ENCODE peak calls at places on chromosome 16, in ten cellular contexts. X, Q, H, D, T, Y, V, K, G and U are unnamed samples.
A peak's percentile ranks its signal among the peaks of the same experiment; 100 is the strongest.

GRCh38 chr16:52743702-52744101 is 196.8 kb upstream of the TOX3 start:
- DNase-seq in X (no peak), Q (no peak), H (no peak), D (no peak), T (no peak), Y (no peak), V (no peak), K (no peak), G (no peak), U (no peak)

GRCh38 chr16:87947356-87948118 is 3.7 kb upstream of the BANP start:
- DNase-seq in X (no peak), Q (no peak), H (no peak), D (no peak), T (no peak), Y (no peak), V (no peak), K (no peak), G (no peak), U (no peak)

GRCh38 chr16:4157376-4157825 is 41.2 kb upstream of the ADCY9 start:
- DNase-seq in X (no peak), Q (no peak), H (no peak), D (no peak), T (no peak), Y (no peak), V (no peak), K (no peak), G (no peak), U (no peak)

GRCh38 chr16:3175157-3176153 is 12.5 kb upstream of the OR1F1 start:
- DNase-seq in X (no peak), Q (no peak), H (peak; percentile 45), D (peak; percentile 87), T (peak; percentile 51), Y (peak; percentile 40), V (peak; percentile 80), K (no peak), G (no peak), U (peak; percentile 41)

GRCh38 chr16:31215287-31216115 is 1.4 kb downstream of the PYDC1 start:
- DNase-seq in X (no peak), Q (no peak), H (no peak), D (peak; percentile 51), T (peak; percentile 87), Y (peak; percentile 76), V (peak; percentile 63), K (no peak), G (peak; percentile 64), U (peak; percentile 69)

GRCh38 chr16:22887445-22887844 is 73.5 kb downstream of the HS3ST2 start:
- DNase-seq in X (no peak), Q (no peak), H (no peak), D (no peak), T (no peak), Y (no peak), V (no peak), K (no peak), G (no peak), U (no peak)

GRCh38 chr16:57066625-57067024 is 25.8 kb upstream of the CPNE2 start:
- DNase-seq in X (no peak), Q (no peak), H (no peak), D (no peak), T (no peak), Y (no peak), V (no peak), K (no peak), G (no peak), U (no peak)

GRCh38 chr16:11901091-11901490 is 14.7 kb downstream of the GSPT1 start:
- DNase-seq in X (no peak), Q (no peak), H (no peak), D (peak; percentile 15), T (no peak), Y (no peak), V (no peak), K (no peak), G (no peak), U (no peak)

GRCh38 chr16:19737306-19737975 is 19.4 kb downstream of the IQCK start:
- DNase-seq in X (no peak), Q (no peak), H (no peak), D (no peak), T (no peak), Y (no peak), V (no peak), K (no peak), G (no peak), U (no peak)

GRCh38 chr16:28981517-28981916 is 3.3 kb upstream of the LAT start:
- DNase-seq in X (no peak), Q (no peak), H (peak; percentile 37), D (peak; percentile 29), T (no peak), Y (peak; percentile 69), V (no peak), K (no peak), G (peak; percentile 15), U (peak; percentile 45)

GRCh38 chr16:28974437-28975157 is at the start of gene SPNS1:
- DNase-seq in X (peak; percentile 92), Q (peak; percentile 94), H (peak; percentile 96), D (peak; percentile 97), T (peak; percentile 99), Y (peak; percentile 95), V (peak; percentile 92), K (peak; percentile 94), G (peak; percentile 94), U (peak; percentile 93)

GRCh38 chr16:28975158-28975603 is 603 bp downstream of the SPNS1 start:
- DNase-seq in X (no peak), Q (no peak), H (no peak), D (no peak), T (no peak), Y (no peak), V (no peak), K (no peak), G (no peak), U (peak; percentile 16)

GRCh38 chr16:28980929-28981328 is 3.9 kb upstream of the LAT start:
- DNase-seq in X (no peak), Q (no peak), H (no peak), D (no peak), T (peak; percentile 75), Y (no peak), V (no peak), K (no peak), G (no peak), U (no peak)

GRCh38 chr16:28977703-28978641 is 3.4 kb downstream of the SPNS1 start:
- DNase-seq in X (no peak), Q (no peak), H (no peak), D (no peak), T (no peak), Y (no peak), V (no peak), K (peak; percentile 57), G (no peak), U (peak; percentile 15)
- TF ChIP-seq CTCF in X (peak; percentile 12), Q (peak; percentile 24), H (peak; percentile 58), D (peak; percentile 17), T (peak; percentile 54), Y (peak; percentile 48), V (peak; percentile 89), K (peak; percentile 42), G (no peak), U (peak; percentile 53)

DNA sequence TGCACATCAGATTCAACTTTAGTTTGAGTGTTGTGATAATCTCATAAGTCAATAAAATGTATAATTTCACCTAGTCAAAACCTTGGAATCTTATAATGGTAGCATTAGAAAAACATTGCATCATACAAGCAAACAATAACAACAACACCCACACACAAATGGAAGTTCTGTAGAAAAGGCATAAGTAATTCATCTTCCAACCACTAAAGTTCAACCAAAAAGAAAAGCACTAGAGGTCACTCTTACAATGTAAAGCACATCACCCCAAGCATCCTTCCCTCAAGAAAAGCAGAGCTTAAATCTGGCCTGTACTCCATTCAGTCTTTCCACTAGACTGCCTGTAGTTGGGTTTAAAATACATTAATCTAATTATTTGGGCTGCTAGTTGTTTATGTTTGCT is 1.8 kb downstream of the CNTNAP4 start:
- DNase-seq in X (no peak), Q (no peak), H (no peak), D (peak; percentile 54), T (no peak), Y (peak; percentile 28), V (no peak), K (no peak), G (no peak), U (no peak)
- TF ChIP-seq CTCF in X (no peak), Q (peak; percentile 27), H (peak; percentile 56), D (peak; percentile 33), T (no peak), Y (no peak), V (no peak), K (no peak), G (no peak), U (peak; percentile 37)

GRCh38 chr16:27230562-27230991 is 27.3 kb downstream of the KDM8 start:
- DNase-seq in X (no peak), Q (no peak), H (no peak), D (no peak), T (peak; percentile 89), Y (peak; percentile 94), V (no peak), K (peak; percentile 89), G (no peak), U (no peak)
- TF ChIP-seq CTCF in X (no peak), Q (no peak), H (no peak), D (no peak), T (peak; percentile 19), Y (peak; percentile 50), V (peak; percentile 4), K (peak; percentile 44), G (no peak), U (no peak)

DNA sequence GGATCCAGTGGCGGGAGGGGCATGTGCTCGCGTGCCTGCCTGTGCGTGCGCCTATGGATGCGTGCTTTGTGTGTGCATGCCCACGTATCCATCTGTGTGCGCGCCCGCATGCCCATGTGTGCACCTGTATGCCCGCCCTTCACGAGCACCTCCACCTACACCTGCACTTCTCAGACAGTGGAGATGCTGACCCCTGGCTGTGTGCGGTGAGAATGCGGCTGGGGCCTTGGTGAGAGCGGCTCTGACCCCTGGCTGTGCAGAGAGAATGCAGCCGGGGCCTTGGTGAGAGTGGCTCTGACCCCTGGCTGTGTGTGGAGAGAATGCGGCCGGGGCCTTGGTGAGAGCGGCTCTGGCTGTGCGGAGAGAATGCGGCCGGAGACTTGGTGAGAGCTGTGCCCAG is 33.9 kb downstream of the AXIN1 start:
- DNase-seq in X (no peak), Q (no peak), H (peak; percentile 15), D (no peak), T (no peak), Y (no peak), V (no peak), K (no peak), G (peak; percentile 41), U (peak; percentile 33)
- TF ChIP-seq CTCF in X (no peak), Q (no peak), H (peak; percentile 46), D (peak; percentile 19), T (no peak), Y (no peak), V (peak; percentile 39), K (no peak), G (no peak), U (peak; percentile 21)

GRCh38 chr16:48911700-48912099 is 301.7 kb upstream of the N4BP1 start:
- DNase-seq in X (no peak), Q (no peak), H (no peak), D (no peak), T (no peak), Y (peak; percentile 7), V (peak; percentile 12), K (no peak), G (no peak), U (no peak)
- TF ChIP-seq CTCF in X (no peak), Q (no peak), H (no peak), D (no peak), T (no peak), Y (no peak), V (peak; percentile 40), K (no peak), G (no peak), U (peak; percentile 18)